ENCODE peak calls at places on chromosomes 7 and 10, in four cellular contexts. S is Peyer's patch, N is transverse colon, E is ovary. D is an unnamed sample.
A peak's percentile ranks its signal among the peaks of the same experiment; 100 is the strongest.

GRCh38 chr7:84009051-84009450 is 185.5 kb downstream of the SEMA3A start:
- DNase-seq in N (no peak), S (no peak), E (no peak), D (no peak)

GRCh38 chr10:112287844-112288243 is 4.6 kb downstream of the TECTB start:
- DNase-seq in E (no peak), S (no peak), N (no peak), D (no peak)

GRCh38 chr7:19971941-19972340 is 198.5 kb upstream of the TMEM196 start:
- DNase-seq in E (no peak), N (no peak), S (no peak), D (no peak)

GRCh38 chr10:53153831-53154230 is 381.2 kb upstream of the MBL2 start:
- DNase-seq in S (no peak), N (no peak), E (no peak), D (no peak)

GRCh38 chr7:100119075-100119700 is at the start of the genes CNPY4 and TAF6:
- DNase-seq in E (peak; percentile 96), S (peak; percentile 94), N (peak; percentile 96), D (peak; percentile 96)

GRCh38 chr7:114099337-114099736 is 180.5 kb upstream of the PPP1R3A start:
- DNase-seq in N (no peak), E (no peak), S (no peak), D (no peak)

GRCh38 chr10:84126785-84127167 is 12.5 kb upstream of the GHITM start:
- DNase-seq in E (no peak), N (no peak), S (no peak), D (no peak)

GRCh38 chr10:78173360-78174020 is 139.8 kb downstream of the RPS24 start:
- DNase-seq in N (no peak), E (no peak), S (no peak), D (no peak)

GRCh38 chr7:150901160-150902035 is 49.1 kb downstream of the AOC1 start:
- DNase-seq in E (no peak), N (peak; percentile 76), S (peak; percentile 85), D (no peak)

GRCh38 chr10:103709341-103709920 is 145.9 kb downstream of the SH3PXD2A start:
- DNase-seq in S (no peak), E (no peak), N (no peak), D (no peak)

GRCh38 chr7:111872837-111873646 is 310.8 kb upstream of the IMMP2L start:
- DNase-seq in N (no peak), E (no peak), S (no peak), D (no peak)

GRCh38 chr7:137801003-137801402 is 45.8 kb downstream of the DGKI start:
- DNase-seq in S (no peak), E (no peak), N (no peak), D (no peak)

GRCh38 chr10:17851611-17852010 is 42.5 kb downstream of the MRC1 start:
- DNase-seq in N (peak; percentile 43), S (peak; percentile 54), E (no peak), D (no peak)

GRCh38 chr10:132613566-132614348 is 76.2 kb downstream of the INPP5A start:
- DNase-seq in N (no peak), E (no peak), S (no peak), D (peak; percentile 13)

GRCh38 chr10:123865350-123865749 is 26.3 kb downstream of the CPXM2 start:
- DNase-seq in S (no peak), N (no peak), E (no peak), D (no peak)

GRCh38 chr7:29976265-29976664 is 13.3 kb downstream of the SCRN1 start:
- DNase-seq in N (no peak), E (no peak), S (no peak), D (no peak)

GRCh38 chr10:82075605-82076004 is 200.6 kb downstream of the NRG3 start:
- DNase-seq in S (no peak), E (no peak), N (no peak), D (no peak)

GRCh38 chr7:33062023-33062781 is at the start of gene NT5C3A:
- DNase-seq in S (no peak), N (peak; percentile 52), E (no peak), D (no peak)

GRCh38 chr10:132467464-132468149 is 70.0 kb upstream of the INPP5A start:
- DNase-seq in E (peak; percentile 73), N (peak; percentile 60), S (peak; percentile 82), D (peak; percentile 55)

GRCh38 chr10:92567952-92568600 is 5.8 kb downstream of the IDE start:
- DNase-seq in E (no peak), N (no peak), S (no peak), D (no peak)

GRCh38 chr7:2934211-2934731 is 90.2 kb upstream of the GNA12 start:
- DNase-seq in S (peak; percentile 27), N (no peak), E (no peak), D (no peak)

GRCh38 chr10:11181996-11182395 is 164.3 kb downstream of the CELF2 start:
- DNase-seq in E (peak; percentile 55), S (no peak), N (no peak), D (no peak)

GRCh38 chr7:25656581-25657026 is 428.3 kb upstream of the NPVF start:
- DNase-seq in S (no peak), N (no peak), E (no peak), D (no peak)

GRCh38 chr10:97048649-97049427 is 136.9 kb downstream of the SLIT1 start:
- DNase-seq in N (no peak), S (no peak), E (no peak), D (no peak)

GRCh38 chr7:99372275-99373085 is 2.0 kb upstream of the ARPC1B start:
- DNase-seq in N (peak; percentile 57), S (no peak), E (peak; percentile 42), D (no peak)

GRCh38 chr10:33107953-33108352 is 149.9 kb upstream of the ITGB1 start:
- DNase-seq in E (no peak), N (no peak), S (no peak), D (no peak)

GRCh38 chr7:106444068-106444655 is 159.4 kb upstream of the NAMPT start:
- DNase-seq in N (no peak), E (no peak), S (no peak), D (no peak)
- H3K4me3 ChIP-seq in N (no peak overlapping the region), E (no peak overlapping the region), S (no peak overlapping the region), D (no peak overlapping the region)

GRCh38 chr7:129225931-129226572 is 1.2 kb downstream of the AHCYL2 start:
- DNase-seq in N (no peak), S (no peak), E (no peak), D (no peak)

GRCh38 chr7:129225206-129225930 is 538 bp downstream of the AHCYL2 start:
- DNase-seq in E (peak; percentile 37), S (peak; percentile 75), N (peak; percentile 59), D (peak; percentile 38)

GRCh38 chr7:129222064-129222463 is 2.8 kb upstream of the AHCYL2 start:
- DNase-seq in S (no peak), N (no peak), E (no peak), D (no peak)

GRCh38 chr7:129227646-129228578 is 3.1 kb downstream of the AHCYL2 start:
- DNase-seq in E (no peak), N (no peak), S (no peak), D (no peak)

GRCh38 chr7:129224251-129225205 is at the start of gene AHCYL2:
- DNase-seq in N (peak; percentile 99), E (peak; percentile 97), S (peak; percentile 99), D (peak; percentile 97)
- TF ChIP-seq POLR2A in N (peak; percentile 50), E (peak; percentile 8), S (peak; percentile 52), D (peak; percentile 52)

GRCh38 chr10:98576096-98576495 is 129.4 kb upstream of the HPS1 start:
- DNase-seq in N (no peak), E (no peak), S (no peak), D (no peak)
- H3K4me3 ChIP-seq in N (no peak overlapping the region), E (no peak overlapping the region), S (no peak overlapping the region), D (no peak overlapping the region)

GRCh38 chr10:102645388-102645740 is 1.1 kb downstream of the TRIM8 start:
- DNase-seq in E (peak; percentile 62), S (peak; percentile 83), N (peak; percentile 80), D (peak; percentile 76)

GRCh38 chr10:102644646-102645387 is 538 bp downstream of the TRIM8 start:
- DNase-seq in N (peak; percentile 89), E (peak; percentile 83), S (peak; percentile 91), D (peak; percentile 78)

GRCh38 chr10:102642553-102643345 is 1.5 kb upstream of the TRIM8 start:
- DNase-seq in E (peak; percentile 64), N (peak; percentile 70), S (peak; percentile 85), D (peak; percentile 73)

GRCh38 chr10:102643346-102644065 is 773 bp upstream of the TRIM8 start:
- DNase-seq in S (peak; percentile 76), N (peak; percentile 67), E (peak; percentile 63), D (peak; percentile 69)

DNA sequence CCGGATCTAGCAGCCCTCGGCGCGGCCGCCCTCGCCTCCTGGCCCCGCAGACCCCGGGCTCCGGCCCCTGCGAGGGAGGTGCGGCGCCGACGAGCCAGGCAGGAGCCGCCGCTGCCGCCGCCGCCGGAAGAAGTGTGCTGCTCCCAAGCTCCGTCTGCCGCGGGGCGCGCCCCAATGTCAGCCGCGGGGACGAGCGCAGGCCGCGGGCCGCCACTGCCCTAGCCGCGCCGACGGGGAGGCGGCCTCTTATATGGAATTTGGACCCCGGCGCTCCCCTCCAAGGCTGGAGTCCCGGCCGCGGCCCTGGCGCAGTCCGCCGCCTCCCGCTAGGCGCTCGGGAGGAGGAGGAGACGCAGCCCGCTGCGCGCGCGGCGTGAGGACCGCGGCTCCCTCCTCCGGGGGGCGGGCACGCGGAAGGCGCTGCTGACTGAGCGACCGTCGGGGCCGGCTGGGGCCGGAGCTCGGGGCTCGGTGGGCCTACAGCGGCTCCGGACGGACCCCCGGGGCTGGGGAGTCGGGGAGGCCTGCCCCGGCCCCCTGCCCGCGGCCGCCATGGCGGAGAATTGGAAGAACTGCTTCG is at the start of gene TRIM8:
- DNase-seq in E (peak; percentile 49), N (peak; percentile 69), S (peak; percentile 89), D (no peak)
- TF ChIP-seq POLR2A in E (no peak), N (peak; percentile 62), S (peak; percentile 81), D (peak; percentile 26)